ENCODE peak calls at places on chromosomes 3 and 15, in four cellular contexts. L is K562, K is HCT116, F is SK-N-SH. Y is an unnamed sample.

GRCh38 chr3:188185717-188186236 is 31.8 kb downstream of the LPP start:
- DNase-seq in L (no peak), K (no peak), F (no peak), Y (no peak)

GRCh38 chr3:58487140-58487886 is 4.6 kb upstream of the KCTD6 start:
- DNase-seq in L (peak), K (peak), F (no peak), Y (no peak)

GRCh38 chr3:170941551-170941950 is 33.1 kb upstream of the EIF5A2 start:
- DNase-seq in L (no peak), K (no peak), F (no peak), Y (no peak)

GRCh38 chr3:110743202-110743601 is 328.4 kb upstream of the NECTIN3 start:
- DNase-seq in L (no peak), K (no peak), F (no peak), Y (no peak)

GRCh38 chr3:155130001-155130400 is 49.9 kb downstream of the MME start:
- DNase-seq in L (no peak), K (no peak), F (no peak), Y (no peak)

GRCh38 chr3:171788546-171789351 is 21.5 kb downstream of the PLD1 start:
- DNase-seq in L (no peak), K (no peak), F (no peak), Y (no peak)

GRCh38 chr15:84023636-84024035 is 211.9 kb upstream of the GOLGA6L4 start:
- DNase-seq in L (peak), K (peak), F (peak), Y (no peak)

GRCh38 chr15:49415171-49415570 is 7.9 kb upstream of the FGF7 start:
- DNase-seq in L (no peak), K (no peak), F (no peak), Y (no peak)

GRCh38 chr15:74240002-74240568 is 4.0 kb downstream of the CCDC33 start:
- DNase-seq in L (no peak), K (peak), F (peak), Y (no peak)

GRCh38 chr3:66609660-66610547 is 109.1 kb upstream of the LRIG1 start:
- DNase-seq in L (no peak), K (no peak), F (peak), Y (peak)

GRCh38 chr3:148146947-148147346 is 550.8 kb upstream of the AGTR1 start:
- DNase-seq in L (no peak), K (no peak), F (no peak), Y (no peak)

GRCh38 chr15:93563218-93563617 is 474.2 kb upstream of the RGMA start:
- DNase-seq in L (no peak), K (no peak), F (no peak), Y (no peak)

GRCh38 chr3:40690696-40691597 is 166.2 kb downstream of the ZNF621 start:
- DNase-seq in L (no peak), K (no peak), F (no peak), Y (no peak)

GRCh38 chr3:40695848-40696247 is 171.1 kb downstream of the ZNF621 start:
- DNase-seq in L (no peak), K (no peak), F (no peak), Y (no peak)

GRCh38 chr3:40691598-40691905 is 166.8 kb downstream of the ZNF621 start:
- DNase-seq in L (no peak), K (no peak), F (no peak), Y (no peak)
- TF ChIP-seq SIN3A in L (no peak), K (no peak), F (no peak), Y (no peak)

GRCh38 chr3:145678401-145678800 is 482.6 kb downstream of the PLOD2 start:
- DNase-seq in L (no peak), K (no peak), F (no peak), Y (no peak)
- TF ChIP-seq SIN3A in L (no peak), K (no peak), F (no peak), Y (no peak)

GRCh38 chr3:14540821-14541385 is 761 bp upstream of the GRIP2 start:
- DNase-seq in L (no peak), K (no peak), F (no peak), Y (no peak)
- TF ChIP-seq SIN3A in L (no peak), K (no peak), F (no peak), Y (no peak)

GRCh38 chr3:149245738-149246451 is 24.3 kb upstream of the CP start:
- DNase-seq in L (no peak), K (no peak), F (no peak), Y (no peak)
- TF ChIP-seq SIN3A in L (no peak), K (no peak), F (no peak), Y (no peak)

GRCh38 chr3:26280517-26280916 is 342.1 kb upstream of the LRRC3B start:
- DNase-seq in L (no peak), K (no peak), F (peak), Y (no peak)
- TF ChIP-seq SIN3A in L (no peak), K (no peak), F (no peak), Y (no peak)

GRCh38 chr3:136818851-136819783 is at the start of gene SLC35G2:
- DNase-seq in L (peak), K (no peak), F (peak), Y (peak)
- TF ChIP-seq SIN3A in L (no peak), K (peak), F (no peak), Y (peak)

GRCh38 chr3:8536106-8537052 is 34.8 kb downstream of the LMCD1 start:
- DNase-seq in L (no peak), K (no peak), F (no peak), Y (no peak)
- TF ChIP-seq SIN3A in L (no peak), K (no peak), F (no peak), Y (no peak)

DNA sequence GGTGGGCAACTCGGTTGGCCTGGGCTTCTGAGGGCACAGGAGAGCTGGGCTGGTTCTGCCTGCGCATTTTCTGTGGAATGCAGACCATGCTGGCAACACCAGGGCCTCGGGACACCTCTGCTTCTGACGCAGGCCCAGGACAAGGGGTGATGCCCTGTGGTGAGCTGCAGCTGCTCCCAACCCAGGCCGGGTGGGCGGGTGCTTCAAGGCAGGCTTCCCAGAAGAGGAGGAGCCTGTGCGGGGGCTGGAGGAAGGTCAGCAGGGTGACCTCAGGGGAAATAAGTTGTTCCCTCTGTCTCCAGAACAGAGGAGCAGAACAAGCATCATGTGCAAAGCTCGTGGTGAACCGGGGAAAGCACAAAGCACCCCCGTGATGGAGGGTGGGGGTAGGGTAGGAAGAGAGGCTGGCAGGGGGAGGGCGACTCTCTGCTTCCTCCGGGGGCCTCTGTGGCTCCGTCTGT is 11.0 kb upstream of the PLXNA1 start:
- DNase-seq in L (no peak), K (no peak), F (peak), Y (no peak)
- TF ChIP-seq SIN3A in L (no peak), K (no peak), F (no peak), Y (no peak)

DNA sequence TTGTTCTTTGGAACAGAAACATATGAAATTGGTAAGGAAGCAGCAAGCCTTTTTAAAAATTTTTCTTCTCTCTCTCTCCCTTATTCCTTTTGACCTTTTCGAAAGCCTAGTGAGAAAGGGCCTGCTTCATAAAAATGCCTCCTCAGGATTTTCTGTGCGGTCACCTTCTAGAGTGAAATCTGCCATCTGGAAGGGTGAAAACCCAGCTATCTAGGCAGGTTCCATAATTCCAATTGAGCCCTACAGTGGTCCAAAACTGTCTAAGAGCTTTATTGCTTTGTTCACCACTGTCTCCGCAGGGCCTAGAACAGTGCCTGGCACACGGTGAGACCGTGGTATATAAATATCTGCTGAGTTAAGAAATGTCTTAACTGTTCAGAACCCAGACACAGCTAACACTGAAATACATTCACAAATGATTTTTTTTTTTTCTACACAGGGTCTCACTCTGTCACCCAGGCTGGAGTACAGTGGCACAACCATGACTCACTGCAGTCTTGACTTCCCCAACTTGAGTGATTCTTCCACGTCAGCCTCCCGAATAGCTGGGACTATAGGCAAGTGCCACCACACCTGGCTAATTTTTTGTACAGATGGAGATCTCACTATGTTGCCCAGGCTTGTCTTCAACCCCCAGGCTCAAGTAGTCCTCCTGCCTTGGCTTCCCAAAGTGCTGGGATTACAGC is 64.4 kb downstream of the FRMD4B start:
- DNase-seq in L (no peak), K (no peak), F (no peak), Y (no peak)
- TF ChIP-seq SIN3A in L (no peak), K (no peak), F (no peak), Y (no peak)